ENCODE peak calls at places on chromosomes 5 and 9, in ten cellular contexts. U, N, I, L, R, V, M, T, S and K are unnamed samples.

GRCh38 chr5:95823738-95824609 is 1.4 kb upstream of the GLRX start:
- DNase-seq in U (peak), N (no peak), I (peak), L (no peak), R (peak), V (peak), M (no peak), T (peak), S (peak), K (peak)

GRCh38 chr9:134337469-134337868 is 11.2 kb downstream of the RXRA start:
- DNase-seq in U (no peak), N (no peak), I (no peak), L (no peak), R (no peak), V (no peak), M (no peak), T (no peak), S (no peak), K (no peak)

GRCh38 chr5:111563041-111563822 is 50.9 kb upstream of the STARD4 start:
- DNase-seq in U (peak), N (no peak), I (no peak), L (no peak), R (no peak), V (no peak), M (no peak), T (peak), S (no peak), K (peak)

GRCh38 chr9:137688725-137689124 is 69.9 kb downstream of the EHMT1 start:
- DNase-seq in U (no peak), N (no peak), I (no peak), L (no peak), R (no peak), V (no peak), M (no peak), T (no peak), S (no peak), K (no peak)

GRCh38 chr5:89300426-89300970 is 417.5 kb upstream of the MEF2C start:
- DNase-seq in U (no peak), N (no peak), I (no peak), L (no peak), R (no peak), V (no peak), M (no peak), T (no peak), S (no peak), K (no peak)

GRCh38 chr9:92242115-92242778 is 51.2 kb downstream of the IARS1 start:
- DNase-seq in U (no peak), N (no peak), I (no peak), L (peak), R (no peak), V (peak), M (no peak), T (peak), S (no peak), K (peak)

GRCh38 chr9:98986866-98987653 is 43.4 kb downstream of the COL15A1 start:
- DNase-seq in U (no peak), N (no peak), I (no peak), L (no peak), R (peak), V (no peak), M (no peak), T (peak), S (no peak), K (no peak)

GRCh38 chr9:8961186-8961666 is 1161.6 kb upstream of the DMAC1 start:
- DNase-seq in U (no peak), N (no peak), I (peak), L (no peak), R (peak), V (peak), M (no peak), T (no peak), S (peak), K (no peak)

GRCh38 chr5:123265551-123265950 is 157.7 kb downstream of the CEP120 start:
- DNase-seq in U (no peak), N (no peak), I (no peak), L (no peak), R (no peak), V (no peak), M (no peak), T (peak), S (no peak), K (no peak)

GRCh38 chr9:4137755-4138154 is 162.1 kb downstream of the GLIS3 start:
- DNase-seq in U (peak), N (no peak), I (no peak), L (no peak), R (no peak), V (no peak), M (no peak), T (peak), S (no peak), K (peak)
- H3K4me3 ChIP-seq in U (no peak), N (no peak), I (no peak), L (no peak), R (no peak), V (no peak), M (no peak), T (no peak), S (no peak), K (no peak)

GRCh38 chr5:141234109-141234508 is 11.0 kb downstream of the PCDHB14 start:
- DNase-seq in U (no peak), N (no peak), I (no peak), L (no peak), R (no peak), V (no peak), M (no peak), T (peak), S (no peak), K (peak)
- TF ChIP-seq CTCF in U (peak), N (no peak), I (no peak), L (peak), R (no peak), V (no peak), M (peak), T (peak), S (no peak), K (peak)

GRCh38 chr9:13116292-13116691 is 163.2 kb downstream of the MPDZ start:
- DNase-seq in U (no peak), N (no peak), I (no peak), L (no peak), R (no peak), V (no peak), M (no peak), T (no peak), S (no peak), K (no peak)

GRCh38 chr9:13113751-13114150 is 165.7 kb downstream of the MPDZ start:
- DNase-seq in U (no peak), N (no peak), I (no peak), L (no peak), R (no peak), V (no peak), M (no peak), T (peak), S (no peak), K (peak)

GRCh38 chr9:13122756-13123369 is 156.6 kb downstream of the MPDZ start:
- DNase-seq in U (no peak), N (no peak), I (no peak), L (no peak), R (no peak), V (no peak), M (no peak), T (no peak), S (no peak), K (no peak)

GRCh38 chr9:13113201-13113600 is 166.3 kb downstream of the MPDZ start:
- DNase-seq in U (peak), N (no peak), I (no peak), L (no peak), R (no peak), V (no peak), M (no peak), T (peak), S (no peak), K (peak)

GRCh38 chr9:13118294-13118693 is 161.2 kb downstream of the MPDZ start:
- DNase-seq in U (no peak), N (no peak), I (no peak), L (no peak), R (no peak), V (no peak), M (no peak), T (no peak), S (no peak), K (no peak)
- H3K4me3 ChIP-seq in U (no peak), N (no peak), I (no peak), L (no peak), R (no peak), V (no peak), M (no peak), T (no peak), S (no peak), K (no peak)

GRCh38 chr9:93378276-93378675 is 73.2 kb upstream of the FAM120A start:
- DNase-seq in U (no peak), N (no peak), I (no peak), L (no peak), R (no peak), V (no peak), M (no peak), T (no peak), S (no peak), K (peak)

GRCh38 chr9:93380410-93381060 is 71.0 kb upstream of the FAM120A start:
- DNase-seq in U (no peak), N (no peak), I (no peak), L (no peak), R (no peak), V (no peak), M (no peak), T (no peak), S (no peak), K (no peak)

GRCh38 chr9:93379051-93379450 is 72.4 kb upstream of the FAM120A start:
- DNase-seq in U (no peak), N (no peak), I (no peak), L (no peak), R (no peak), V (no peak), M (no peak), T (no peak), S (no peak), K (no peak)
- TF ChIP-seq CTCF in U (no peak), N (no peak), I (no peak), L (peak), R (no peak), V (no peak), M (no peak), T (peak), S (no peak), K (peak)